ENCODE peak calls at places on chromosomes 4 and X, in six cellular contexts. T, D, E, X, U and R are unnamed samples.

GRCh38 chr4:156328882-156329281 is 375.2 kb upstream of the CTSO start:
- DNase-seq in T (no peak), D (no peak), E (no peak), X (no peak), U (no peak), R (no peak)

GRCh38 chr4:15918484-15919129 is 19.9 kb downstream of the FGFBP1 start:
- DNase-seq in T (no peak), D (no peak), E (no peak), X (no peak), U (no peak), R (no peak)

GRCh38 chr4:87580057-87580456 is 28.3 kb upstream of the DSPP start:
- DNase-seq in T (no peak), D (no peak), E (no peak), X (no peak), U (no peak), R (no peak)

GRCh38 chr4:177611974-177612664 is 169.9 kb upstream of the AGA start:
- DNase-seq in T (no peak), D (no peak), E (no peak), X (no peak), U (no peak), R (no peak)

GRCh38 chr4:108052511-108052910 is 62.8 kb downstream of the HADH start:
- DNase-seq in T (no peak), D (no peak), E (no peak), X (no peak), U (no peak), R (no peak)

GRCh38 chr4:84501197-84501492 is 2.1 kb upstream of the NKX6-1 start:
- DNase-seq in T (no peak), D (no peak), E (no peak), X (no peak), U (no peak), R (no peak)

GRCh38 chr4:121686265-121686664 is 10.5 kb downstream of the ANXA5 start:
- DNase-seq in T (no peak), D (no peak), E (no peak), X (no peak), U (peak), R (no peak)

GRCh38 chr4:3721627-3722026 is 44.6 kb upstream of the ADRA2C start:
- DNase-seq in T (no peak), D (no peak), E (no peak), X (no peak), U (no peak), R (no peak)

GRCh38 chr4:2927016-2927695 is 36.0 kb downstream of the NOP14 start:
- DNase-seq in T (no peak), D (no peak), E (no peak), X (no peak), U (no peak), R (no peak)

GRCh38 chr4:161920304-161921052 is 243.3 kb downstream of the FSTL5 start:
- DNase-seq in T (no peak), D (no peak), E (no peak), X (no peak), U (no peak), R (no peak)

GRCh38 chrX:3250946-3251345 is 95.5 kb downstream of the MXRA5 start:
- DNase-seq in T (no peak), D (no peak), E (no peak), X (no peak), U (no peak), R (no peak)

GRCh38 chr4:176919631-176920030 is 126.9 kb upstream of the VEGFC start:
- DNase-seq in T (no peak), D (no peak), E (no peak), X (no peak), U (no peak), R (no peak)

GRCh38 chr4:82694892-82695291 is 103.7 kb downstream of the SCD5 start:
- DNase-seq in T (no peak), D (no peak), E (no peak), X (no peak), U (no peak), R (no peak)
- H3K27ac ChIP-seq in T (no peak), D (no peak), E (no peak), X (no peak), U (no peak), R (no peak)

GRCh38 chr4:71460368-71460767 is 121.5 kb downstream of the SLC4A4 start:
- DNase-seq in T (no peak), D (no peak), E (no peak), X (no peak), U (peak), R (no peak)

GRCh38 chr4:71461422-71461821 is 122.6 kb downstream of the SLC4A4 start:
- DNase-seq in T (no peak), D (no peak), E (no peak), X (no peak), U (no peak), R (no peak)

GRCh38 chr4:71453516-71453915 is 114.7 kb downstream of the SLC4A4 start:
- DNase-seq in T (no peak), D (no peak), E (no peak), X (no peak), U (no peak), R (no peak)

DNA sequence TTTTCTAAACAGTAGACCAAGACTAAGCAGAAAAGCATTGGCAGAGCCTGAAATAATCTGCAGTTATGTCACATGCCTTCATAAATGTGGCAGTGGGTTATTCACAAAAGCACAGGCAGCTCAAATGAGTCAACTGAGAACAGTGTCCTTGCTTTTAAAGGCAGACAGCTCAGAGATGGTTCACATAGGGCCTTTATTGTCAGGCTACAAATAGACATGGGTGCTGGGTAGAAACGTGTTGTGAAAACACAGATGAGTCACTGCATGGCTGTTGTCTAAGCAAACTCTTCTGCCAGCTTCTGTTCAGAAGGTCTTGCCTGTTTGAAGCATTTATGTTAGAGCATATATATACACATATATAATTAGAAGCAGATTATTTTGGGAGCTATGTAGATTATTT is 118.0 kb downstream of the SLC4A4 start:
- DNase-seq in T (no peak), D (peak), E (no peak), X (no peak), U (peak), R (no peak)
- TF ChIP-seq CEBPB in T (no peak), D (no peak), E (no peak), X (no peak), U (no peak), R (no peak)

DNA sequence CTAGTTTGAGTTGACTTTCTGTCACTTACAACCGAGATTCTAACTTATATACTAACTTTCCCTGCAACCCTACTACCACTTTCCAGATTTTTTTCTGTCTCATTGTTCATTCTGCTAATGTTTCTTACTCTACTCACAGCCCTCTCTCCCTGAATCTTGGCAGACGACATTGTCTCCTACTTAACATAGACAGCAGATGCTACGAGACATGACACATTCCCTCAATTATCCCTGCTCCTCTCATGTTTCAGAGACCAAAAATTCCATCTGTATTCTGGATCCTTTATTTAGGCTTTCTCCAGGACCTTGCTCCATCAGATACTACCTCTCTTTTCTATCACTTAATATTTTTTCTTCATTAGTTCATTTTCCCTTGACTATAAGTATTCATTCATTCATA is 379.1 kb upstream of the TEX13C start:
- DNase-seq in T (no peak), D (no peak), E (no peak), X (no peak), U (no peak), R (no peak)
- TF ChIP-seq MAX in T (no peak), D (no peak), E (no peak), X (no peak), U (no peak), R (no peak)

GRCh38 chrX:24427747-24428019 is 37.4 kb upstream of the PDK3 start:
- DNase-seq in T (no peak), D (no peak), E (no peak), X (no peak), U (no peak), R (no peak)

GRCh38 chrX:24426340-24426913 is 38.7 kb upstream of the PDK3 start:
- DNase-seq in T (peak), D (peak), E (no peak), X (no peak), U (peak), R (no peak)

GRCh38 chrX:24425806-24426205 is 39.3 kb upstream of the PDK3 start:
- DNase-seq in T (no peak), D (no peak), E (no peak), X (no peak), U (no peak), R (no peak)

GRCh38 chrX:24426921-24427746 is 38.0 kb upstream of the PDK3 start:
- DNase-seq in T (no peak), D (peak), E (no peak), X (no peak), U (no peak), R (no peak)

GRCh38 chrX:24428518-24428917 is 36.6 kb upstream of the PDK3 start:
- DNase-seq in T (no peak), D (no peak), E (no peak), X (no peak), U (no peak), R (no peak)
- H3K27ac ChIP-seq in T (no peak), D (no peak), E (no peak), X (no peak), U (no peak), R (no peak)

DNA sequence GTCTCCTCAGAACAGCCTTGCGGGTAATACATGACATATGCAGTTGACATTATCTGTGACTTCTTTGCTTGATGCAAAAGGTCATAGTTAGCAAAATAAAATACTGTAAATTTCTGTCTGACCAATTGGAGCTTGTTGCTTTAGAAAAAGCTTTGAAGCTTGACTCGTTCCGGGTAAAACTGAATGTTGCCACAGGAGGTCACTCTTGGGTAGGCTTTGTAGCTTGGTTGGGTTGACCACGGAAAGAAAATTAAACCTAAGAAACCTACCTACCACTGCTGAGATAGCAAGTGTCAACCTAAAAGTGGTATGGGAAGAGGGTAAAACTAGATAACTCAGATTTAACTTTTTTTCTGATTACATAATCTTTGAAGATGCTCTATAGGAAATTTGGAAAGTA is 23.2 kb downstream of the PRPS2 start:
- DNase-seq in T (peak), D (peak), E (peak), X (no peak), U (peak), R (no peak)
- TF ChIP-seq CEBPB in T (no peak), D (no peak), E (no peak), X (no peak), U (no peak), R (no peak)

GRCh38 chr4:144338148-144338547 is 197.6 kb upstream of the GYPA start:
- DNase-seq in T (no peak), D (no peak), E (no peak), X (no peak), U (no peak), R (no peak)
- TF ChIP-seq MAX in T (no peak), D (no peak), E (no peak), X (no peak), U (no peak), R (no peak)

GRCh38 chrX:109914114-109914849 is 88.6 kb upstream of the TMEM164 start:
- DNase-seq in T (no peak), D (no peak), E (no peak), X (no peak), U (no peak), R (no peak)
- H3K27ac ChIP-seq in T (no peak), D (no peak), E (no peak), X (no peak), U (no peak), R (no peak)

GRCh38 chr4:5956285-5957021 is 61.8 kb downstream of the C4orf50 start:
- DNase-seq in T (no peak), D (peak), E (no peak), X (no peak), U (no peak), R (no peak)
- TF ChIP-seq CEBPB in T (no peak), D (no peak), E (no peak), X (no peak), U (no peak), R (no peak)

DNA sequence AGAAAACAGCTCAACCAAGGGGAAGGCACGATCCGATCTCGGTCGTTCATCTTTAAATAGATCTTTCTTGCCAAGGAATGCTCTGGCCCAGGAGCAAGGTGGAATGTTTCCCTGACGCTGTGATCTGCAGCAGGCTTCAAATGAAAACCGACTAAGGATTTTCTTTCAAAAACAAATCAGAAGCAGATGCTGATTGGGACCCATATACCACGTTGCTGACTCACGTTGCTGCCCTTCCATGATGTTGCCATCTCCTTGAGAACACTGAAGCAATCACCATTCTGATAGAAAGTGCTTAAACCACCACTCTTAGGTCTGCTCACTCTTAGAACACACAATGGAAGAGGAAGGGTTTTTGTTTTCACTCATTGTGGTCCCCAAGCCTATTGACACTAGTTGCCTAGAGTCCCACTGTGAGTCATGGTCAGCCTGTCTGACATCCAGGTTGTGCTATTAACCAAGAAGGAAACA is 26.1 kb downstream of the LAMTOR3 start:
- DNase-seq in T (no peak), D (no peak), E (no peak), X (peak), U (no peak), R (no peak)
- TF ChIP-seq MAX in T (no peak), D (no peak), E (no peak), X (no peak), U (no peak), R (no peak)

GRCh38 chr4:72970756-72971155 is 98.8 kb downstream of the COX18 start:
- DNase-seq in T (no peak), D (no peak), E (no peak), X (no peak), U (no peak), R (no peak)

GRCh38 chr4:72975488-72975784 is 94.1 kb downstream of the COX18 start:
- DNase-seq in T (no peak), D (no peak), E (no peak), X (no peak), U (no peak), R (no peak)

GRCh38 chr4:72971572-72971971 is 97.9 kb downstream of the COX18 start:
- DNase-seq in T (no peak), D (no peak), E (no peak), X (no peak), U (peak), R (no peak)

GRCh38 chr4:72977936-72978485 is 91.5 kb downstream of the COX18 start:
- DNase-seq in T (no peak), D (no peak), E (no peak), X (no peak), U (no peak), R (no peak)

DNA sequence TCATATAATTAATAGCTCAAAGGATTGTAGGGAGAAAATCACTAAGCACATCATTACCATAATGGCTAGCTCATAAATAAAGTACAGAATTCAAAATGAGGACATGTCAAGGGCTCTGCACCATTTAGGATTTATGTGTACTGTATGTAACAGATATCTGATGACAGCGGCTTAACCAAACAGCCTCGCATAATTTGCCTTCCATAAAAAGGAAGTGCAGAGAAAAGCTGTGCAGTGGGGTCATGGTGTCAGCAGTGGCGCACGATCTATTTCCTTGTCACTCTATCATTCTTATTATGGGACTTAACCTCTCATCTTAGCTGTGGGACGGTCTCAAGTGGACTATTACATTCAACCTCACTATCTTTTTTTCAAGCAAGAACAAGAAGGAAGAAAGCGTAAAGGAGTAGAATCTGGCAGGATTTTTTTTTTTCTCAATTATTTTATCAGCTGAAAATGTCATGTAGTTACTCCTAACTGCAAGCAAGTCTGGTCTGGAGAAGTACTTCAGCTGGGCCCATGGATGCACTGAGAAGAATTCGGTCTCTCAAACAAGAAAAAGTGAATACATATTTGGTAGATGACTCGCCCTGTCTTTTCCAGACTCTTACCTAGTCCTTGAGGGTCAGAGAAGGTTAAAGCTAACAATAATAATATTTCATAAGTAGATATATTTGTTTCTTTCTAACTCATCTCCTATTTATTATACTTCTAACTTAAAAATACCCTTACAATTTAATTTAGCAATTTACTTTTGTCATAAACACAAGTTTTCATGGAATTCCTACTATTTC is 94.6 kb downstream of the COX18 start:
- DNase-seq in T (no peak), D (no peak), E (no peak), X (no peak), U (peak), R (no peak)
- H3K27ac ChIP-seq in T (no peak), D (no peak), E (no peak), X (no peak), U (peak), R (no peak)